ENCODE peak calls at places on chromosome 7, in five cellular contexts. J is endodermal cell; O is ovary; N is colonic mucosa; H is CD8-positive, alpha-beta T cell. X is an unnamed sample.
A peak's percentile ranks its signal among the peaks of the same experiment; 100 is the strongest.

GRCh38 chr7:90211391-90212148 is at the start of gene STEAP2:
- DNase-seq in J (peak; percentile 96), O (peak; percentile 94), N (peak; percentile 89), H (no peak), X (peak; percentile 85)

GRCh38 chr7:126662826-126663225 is 589.9 kb downstream of the GRM8 start:
- DNase-seq in J (no peak), O (no peak), N (no peak), H (no peak), X (no peak)

GRCh38 chr7:3754488-3755365 is 453.7 kb downstream of the SDK1 start:
- DNase-seq in J (peak; percentile 70), O (no peak), N (no peak), H (no peak), X (no peak)

GRCh38 chr7:115221484-115221883 is 299.6 kb downstream of the MDFIC start:
- DNase-seq in J (no peak), O (no peak), N (no peak), H (no peak), X (no peak)

GRCh38 chr7:48438196-48438595 is 266.9 kb downstream of the ABCA13 start:
- DNase-seq in J (no peak), O (no peak), N (no peak), H (no peak), X (no peak)

GRCh38 chr7:35537067-35538023 is 157.6 kb downstream of the HERPUD2 start:
- DNase-seq in J (peak; percentile 95), O (peak; percentile 57), N (peak; percentile 77), H (peak; percentile 87), X (no peak)

GRCh38 chr7:32472015-32472414 is 18.2 kb downstream of the LSM5 start:
- DNase-seq in J (peak; percentile 12), O (no peak), N (no peak), H (no peak), X (no peak)

GRCh38 chr7:86980223-86980622 is 79.2 kb downstream of the ELAPOR2 start:
- DNase-seq in J (no peak), O (no peak), N (peak; percentile 33), H (no peak), X (no peak)

GRCh38 chr7:151769189-151769821 is 107.6 kb downstream of the PRKAG2 start:
- DNase-seq in J (no peak), O (no peak), N (no peak), H (peak; percentile 71), X (no peak)

GRCh38 chr7:37110641-37111421 is 337.8 kb downstream of the ELMO1 start:
- DNase-seq in J (no peak), O (no peak), N (no peak), H (no peak), X (no peak)

GRCh38 chr7:98774893-98775292 is 94.9 kb downstream of the TMEM130 start:
- DNase-seq in J (no peak), O (no peak), N (no peak), H (no peak), X (no peak)

GRCh38 chr7:57203161-57203791 is 71.0 kb upstream of the ZNF479 start:
- DNase-seq in J (no peak), O (no peak), N (no peak), H (no peak), X (peak; percentile 55)

GRCh38 chr7:92723205-92723604 is 113.2 kb downstream of the CDK6 start:
- DNase-seq in J (no peak), O (no peak), N (no peak), H (no peak), X (no peak)

GRCh38 chr7:158865462-158865922 is 9.1 kb downstream of the DYNC2I1 start:
- DNase-seq in J (peak; percentile 24), O (no peak), N (peak; percentile 65), H (no peak), X (no peak)

GRCh38 chr7:105462765-105463164 is 59.3 kb downstream of the PUS7 start:
- DNase-seq in J (no peak), O (no peak), N (no peak), H (no peak), X (no peak)

GRCh38 chr7:148527717-148528168 is 62.8 kb upstream of the C7orf33 start:
- DNase-seq in J (peak; percentile 93), O (peak; percentile 13), N (peak; percentile 85), H (peak; percentile 78), X (peak; percentile 83)

GRCh38 chr7:86768967-86769760 is 125.5 kb downstream of the GRM3 start:
- DNase-seq in J (no peak), O (no peak), N (no peak), H (no peak), X (no peak)

GRCh38 chr7:137682596-137682995 is 164.2 kb downstream of the DGKI start:
- DNase-seq in J (no peak), O (no peak), N (no peak), H (no peak), X (no peak)

GRCh38 chr7:154871928-154872750 is 130.8 kb downstream of the PAXIP1 start:
- DNase-seq in J (no peak), O (no peak), N (no peak), H (no peak), X (no peak)

GRCh38 chr7:131556055-131556911 is at the start of gene PODXL:
- DNase-seq in J (peak; percentile 93), O (peak; percentile 66), N (peak; percentile 68), H (peak; percentile 70), X (no peak)

GRCh38 chr7:66047426-66047825 is 28.2 kb upstream of the ASL start:
- DNase-seq in J (no peak), O (no peak), N (no peak), H (no peak), X (peak; percentile 86)

GRCh38 chr7:4722960-4723359 is 40.9 kb downstream of the FOXK1 start:
- DNase-seq in J (no peak), O (no peak), N (no peak), H (no peak), X (no peak)

GRCh38 chr7:473870-474604 is 45.6 kb downstream of the PDGFA start:
- DNase-seq in J (no peak), O (no peak), N (no peak), H (no peak), X (no peak)

GRCh38 chr7:725223-726005 is 1.1 kb upstream of the DNAAF5 start:
- DNase-seq in J (no peak), O (no peak), N (peak; percentile 23), H (no peak), X (no peak)

GRCh38 chr7:150879345-150879744 is 27.0 kb downstream of the AOC1 start:
- DNase-seq in J (no peak), O (no peak), N (no peak), H (no peak), X (no peak)

GRCh38 chr7:112715525-112715924 is 74.7 kb downstream of the TMEM168 start:
- DNase-seq in J (no peak), O (no peak), N (no peak), H (no peak), X (no peak)

GRCh38 chr7:88224596-88225275 is 4.9 kb upstream of the SRI start:
- DNase-seq in J (no peak), O (no peak), N (no peak), H (no peak), X (no peak)

GRCh38 chr7:30531286-30531685 is 26.7 kb upstream of the GGCT start:
- DNase-seq in J (no peak), O (no peak), N (no peak), H (no peak), X (no peak)

GRCh38 chr7:105853931-105854419 is 22.4 kb downstream of the ATXN7L1 start:
- DNase-seq in J (no peak), O (no peak), N (no peak), H (peak; percentile 43), X (no peak)

GRCh38 chr7:4738711-4739527 is 36.5 kb upstream of the AP5Z1 start:
- DNase-seq in J (peak; percentile 89), O (no peak), N (no peak), H (no peak), X (no peak)

GRCh38 chr7:24963218-24963617 is 16.8 kb downstream of the OSBPL3 start:
- DNase-seq in J (no peak), O (no peak), N (peak; percentile 35), H (no peak), X (no peak)

GRCh38 chr7:57685418-57685817 is 235.4 kb downstream of the ZNF716 start:
- DNase-seq in J (no peak), O (no peak), N (no peak), H (no peak), X (no peak)

GRCh38 chr7:77436889-77437265 is 20.7 kb upstream of the GSAP start:
- DNase-seq in J (no peak), O (no peak), N (no peak), H (no peak), X (no peak)

GRCh38 chr7:77442631-77443420 is 26.7 kb upstream of the GSAP start:
- DNase-seq in J (no peak), O (no peak), N (no peak), H (no peak), X (no peak)

GRCh38 chr7:77441046-77441445 is 24.9 kb upstream of the GSAP start:
- DNase-seq in J (no peak), O (no peak), N (no peak), H (no peak), X (no peak)

GRCh38 chr7:77444123-77444522 is 28.0 kb upstream of the GSAP start:
- DNase-seq in J (no peak), O (no peak), N (no peak), H (no peak), X (no peak)

GRCh38 chr7:77439572-77439971 is 23.4 kb upstream of the GSAP start:
- DNase-seq in J (no peak), O (no peak), N (peak; percentile 59), H (no peak), X (no peak)
- TF ChIP-seq CTCF in J (peak; percentile 31), O (no peak), N (peak; percentile 25), H (no peak), X (peak; percentile 62)

GRCh38 chr7:26195182-26195581 is 5.4 kb downstream of the HNRNPA2B1 start:
- DNase-seq in J (no peak), O (no peak), N (no peak), H (no peak), X (no peak)
- H3K27ac ChIP-seq in J (no peak overlapping the region), O (no peak overlapping the region), N (no peak overlapping the region), H (no peak overlapping the region), X (peak overlapping the region; percentile 2)

GRCh38 chr7:50664461-50664922 is 99.3 kb upstream of the DDC start:
- DNase-seq in J (no peak), O (no peak), N (no peak), H (no peak), X (no peak)
- H3K4me1 ChIP-seq in J (no peaks in the 10 kb centered on the region), O (peaks cover 15% of the 10 kb centered on the region), N (peaks cover 3% of the 10 kb centered on the region), H (peaks cover 40% of the 10 kb centered on the region), X (peaks cover 21% of the 10 kb centered on the region)

GRCh38 chr7:134514663-134515062 is 12.7 kb upstream of the AKR1B10 start:
- DNase-seq in J (no peak), O (no peak), N (peak; percentile 58), H (no peak), X (no peak)

GRCh38 chr7:134515569-134516468 is 11.5 kb upstream of the AKR1B10 start:
- DNase-seq in J (no peak), O (no peak), N (no peak), H (no peak), X (no peak)

DNA sequence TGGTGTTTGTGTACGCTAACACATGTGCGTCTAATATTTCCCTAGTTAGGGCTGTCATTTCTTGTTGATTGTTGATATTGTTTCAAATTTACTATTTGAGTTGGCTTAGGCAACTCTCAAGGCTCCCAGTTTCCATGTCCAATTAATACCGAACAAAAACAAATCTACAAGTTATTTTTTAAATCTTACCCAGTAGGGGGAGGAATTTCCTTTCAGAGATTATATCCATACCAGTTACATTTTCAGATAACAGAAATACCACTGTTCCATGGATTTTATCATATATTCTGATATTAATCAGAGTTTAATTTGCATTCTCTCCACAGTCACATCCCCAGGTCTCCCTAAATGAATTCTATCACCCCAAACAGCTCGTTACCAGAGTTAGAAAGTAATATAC is 7.2 kb upstream of the AKR1B10 start:
- DNase-seq in J (no peak), O (no peak), N (no peak), H (no peak), X (no peak)
- TF ChIP-seq CTCF in J (no peak), O (no peak), N (no peak), H (no peak), X (peak; percentile 55)

X was measured in RWPE2.